ENCODE peak calls at places on chromosome 15, in four cellular contexts. Q is HepG2, G is K562, F is WTC11. Y is an unnamed sample.

GRCh38 chr15:36356978-36357582 is 222.3 kb upstream of the CDIN1 start:
- DNase-seq in G (no peak), Q (no peak), F (no peak), Y (no peak)

GRCh38 chr15:68653031-68653635 is 74.3 kb downstream of the CORO2B start:
- DNase-seq in G (no peak), F (no peak), Q (no peak), Y (no peak)

GRCh38 chr15:81292516-81293001 is 31.4 kb downstream of the STARD5 start:
- DNase-seq in Q (no peak), F (no peak), G (no peak), Y (peak; percentile 74)

GRCh38 chr15:69906256-69907185 is 191.2 kb downstream of the TLE3 start:
- DNase-seq in G (no peak), F (no peak), Q (no peak), Y (no peak)

GRCh38 chr15:69032703-69033373 is 18.3 kb downstream of the NOX5 start:
- DNase-seq in G (no peak), Q (no peak), F (no peak), Y (no peak)

GRCh38 chr15:63028442-63029110 is 14.0 kb upstream of the TPM1 start:
- DNase-seq in F (no peak), Q (no peak), G (no peak), Y (no peak)

GRCh38 chr15:58293622-58294550 is 137.9 kb upstream of the LIPC start:
- DNase-seq in F (no peak), G (no peak), Q (no peak), Y (no peak)

GRCh38 chr15:49863431-49864205 is 242.8 kb downstream of the DTWD1 start:
- DNase-seq in Q (no peak), F (no peak), G (no peak), Y (no peak)

GRCh38 chr15:78715930-78716329 is 74.9 kb upstream of the CHRNB4 start:
- DNase-seq in F (no peak), Q (no peak), G (no peak), Y (no peak)

GRCh38 chr15:62569460-62570404 is 404.6 kb upstream of the C2CD4B start:
- DNase-seq in Q (peak; percentile 97), G (no peak), F (no peak), Y (no peak)

GRCh38 chr15:91864669-91865068 is 11.2 kb downstream of the SLCO3A1 start:
- DNase-seq in G (no peak), F (no peak), Q (no peak), Y (no peak)

GRCh38 chr15:68186671-68187397 is 18.3 kb downstream of the CALML4 start:
- DNase-seq in G (no peak), F (no peak), Q (no peak), Y (no peak)

GRCh38 chr15:37921527-37922385 is 12.7 kb upstream of the TMCO5A start:
- DNase-seq in F (no peak), G (peak; percentile 7), Q (no peak), Y (no peak)

GRCh38 chr15:28945626-28946215 is 59.9 kb downstream of the APBA2 start:
- DNase-seq in Q (no peak), F (no peak), G (no peak), Y (no peak)

GRCh38 chr15:50135123-50135541 is 16.1 kb upstream of the ATP8B4 start:
- DNase-seq in G (peak; percentile 20), Q (no peak), F (no peak), Y (no peak)

GRCh38 chr15:84947947-84948830 is 33.5 kb upstream of the PDE8A start:
- DNase-seq in G (peak; percentile 45), F (no peak), Q (no peak), Y (no peak)
- TF ChIP-seq TCF7 in G (no peak), F (no peak), Q (no peak), Y (no peak)

GRCh38 chr15:74959643-74959939 is 3.0 kb upstream of the RPP25 start:
- DNase-seq in G (no peak), Q (no peak), F (no peak), Y (no peak)
- TF ChIP-seq TCF7 in G (no peak), Q (no peak), F (no peak), Y (no peak)

GRCh38 chr15:75640483-75641175 is 605 bp upstream of the IMP3 start:
- DNase-seq in G (peak; percentile 73), Q (peak; percentile 61), F (peak; percentile 68), Y (peak; percentile 52)
- TF ChIP-seq TCF7 in G (no peak), Q (no peak), F (no peak), Y (no peak)

GRCh38 chr15:40847225-40847961 is 3.5 kb downstream of the SPINT1 start:
- DNase-seq in G (peak; percentile 95), F (no peak), Q (peak; percentile 72), Y (peak; percentile 57)

GRCh38 chr15:40844543-40844981 is 714 bp downstream of the SPINT1 start:
- DNase-seq in G (no peak), Q (no peak), F (peak; percentile 58), Y (no peak)

GRCh38 chr15:40845511-40846284 is 1.9 kb downstream of the SPINT1 start:
- DNase-seq in F (peak; percentile 35), Q (peak; percentile 86), G (peak; percentile 37), Y (no peak)

GRCh38 chr15:40845036-40845435 is 1.2 kb downstream of the SPINT1 start:
- DNase-seq in F (no peak), Q (no peak), G (no peak), Y (no peak)

DNA sequence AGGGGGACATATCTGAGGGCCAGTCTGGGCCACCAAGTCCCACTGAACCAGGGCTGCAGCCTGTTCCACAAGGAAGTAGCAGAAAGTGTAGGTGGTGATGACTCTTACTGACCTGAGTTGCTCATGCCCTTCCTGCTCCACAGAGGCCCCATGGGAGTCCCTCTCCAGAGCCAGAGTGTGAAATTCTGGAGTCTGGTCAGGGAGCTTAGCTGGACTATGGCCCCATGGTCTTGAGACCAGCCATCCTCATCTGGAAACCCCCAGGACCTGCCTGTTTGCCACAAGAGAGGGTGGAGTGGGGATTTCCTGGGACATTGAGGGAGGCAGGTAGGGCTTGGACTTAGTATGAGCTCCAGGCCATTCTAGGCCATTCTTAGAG is 3.0 kb downstream of the SPINT1 start:
- DNase-seq in Q (no peak), G (peak; percentile 27), F (no peak), Y (no peak)
- TF ChIP-seq TCF7 in Q (no peak), G (no peak), F (no peak), Y (no peak)

DNA sequence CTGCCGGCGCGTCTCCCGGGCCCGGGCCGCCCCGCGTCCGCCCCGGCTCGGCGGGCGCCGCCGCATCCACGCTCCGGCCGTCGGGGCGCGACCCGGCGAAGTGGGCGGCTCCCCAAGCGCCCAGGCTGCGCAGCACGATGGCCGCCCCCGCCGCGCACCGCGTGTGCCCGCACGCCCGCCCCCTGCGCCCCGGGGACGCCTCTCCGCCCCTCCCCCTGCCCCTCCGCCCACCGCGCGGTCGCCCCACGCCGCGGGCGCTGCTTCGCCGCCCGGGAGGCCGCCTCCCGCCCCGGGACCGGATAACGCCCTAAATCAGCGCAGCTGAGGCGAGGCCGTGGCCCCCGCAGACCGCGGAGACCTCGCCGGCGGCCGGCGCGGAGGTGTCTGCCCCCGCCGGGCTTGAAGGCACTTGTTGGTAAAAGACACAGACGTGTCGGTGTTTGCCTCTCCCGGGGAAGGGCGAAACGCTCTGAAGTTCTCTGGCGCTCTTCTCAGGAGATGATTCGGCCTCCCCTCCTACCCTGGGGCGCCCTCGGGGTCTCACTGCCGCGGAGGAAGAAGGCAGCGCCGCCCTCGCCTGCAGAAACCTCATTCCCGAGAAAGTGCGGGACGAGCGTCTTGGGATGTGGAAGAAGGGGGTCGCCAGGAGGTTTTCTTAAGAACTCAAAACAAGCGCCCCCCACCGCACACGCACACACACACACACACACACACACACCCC is at the start of gene BNC1:
- DNase-seq in F (peak; percentile 42), Q (no peak), G (no peak), Y (no peak)
- TF ChIP-seq TCF7 in F (no peak), Q (no peak), G (no peak), Y (no peak)

DNA sequence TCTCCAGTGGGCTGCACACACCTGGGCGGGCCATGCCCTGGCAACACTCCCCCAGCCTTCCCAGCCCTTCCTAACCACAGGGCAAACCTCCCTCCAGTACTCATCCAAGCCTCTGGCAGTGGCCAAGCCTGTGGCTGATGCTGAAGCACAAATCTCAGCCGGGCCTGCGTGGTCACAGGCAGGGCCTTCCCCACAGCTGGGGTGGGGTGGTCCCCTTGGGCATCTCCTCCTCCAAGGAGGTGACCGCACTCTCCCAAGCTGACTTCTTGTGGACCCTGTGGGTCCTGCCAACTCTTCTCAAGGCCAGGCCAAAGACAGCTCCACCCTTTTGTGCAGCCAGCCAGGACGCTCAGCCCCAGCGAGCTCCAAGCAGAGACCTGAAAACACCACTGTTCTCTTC is 21.4 kb downstream of the GRAMD2A start:
- DNase-seq in Q (no peak), G (no peak), F (no peak), Y (no peak)
- TF ChIP-seq TCF7 in Q (no peak), G (no peak), F (no peak), Y (no peak)